ENCODE peak calls at places on chromosomes 1 and 21, in six cellular contexts. R, D, W, Y, Q and G are unnamed samples. For H3K36me3, the result is how much of the 10 kb centered on the place peaks cover.

GRCh38 chr1:23618586-23619083 is 59.3 kb upstream of the ID3 start:
- DNase-seq in R (no peak), D (no peak), W (no peak), Y (no peak), Q (no peak), G (no peak)

GRCh38 chr1:3717041-3717714 is 35.1 kb upstream of the CCDC27 start:
- DNase-seq in R (no peak), D (no peak), W (no peak), Y (no peak), Q (no peak), G (no peak)

GRCh38 chr1:27402349-27402754 is 9.9 kb downstream of the GPR3 start:
- DNase-seq in R (no peak), D (no peak), W (peak), Y (peak), Q (no peak), G (peak)

GRCh38 chr1:91924146-91924545 is 25.1 kb upstream of the BRDT start:
- DNase-seq in R (no peak), D (no peak), W (peak), Y (no peak), Q (no peak), G (peak)

GRCh38 chr1:7671146-7671465 is 100.0 kb upstream of the VAMP3 start:
- DNase-seq in R (no peak), D (no peak), W (no peak), Y (no peak), Q (no peak), G (no peak)

GRCh38 chr1:183956559-183957188 is 80.9 kb downstream of the COLGALT2 start:
- DNase-seq in R (no peak), D (no peak), W (peak), Y (peak), Q (no peak), G (peak)

GRCh38 chr1:109112056-109112651 is 1.8 kb upstream of the ELAPOR1 start:
- DNase-seq in R (no peak), D (peak), W (peak), Y (peak), Q (no peak), G (peak)

GRCh38 chr1:202107321-202107761 is 15.4 kb upstream of the GPR37L1 start:
- DNase-seq in R (no peak), D (no peak), W (no peak), Y (no peak), Q (no peak), G (no peak)

GRCh38 chr1:229879746-229880145 is 187.3 kb upstream of the GALNT2 start:
- DNase-seq in R (no peak), D (no peak), W (no peak), Y (no peak), Q (no peak), G (no peak)

GRCh38 chr21:31008355-31008754 is 29.9 kb downstream of the KRTAP19-8 start:
- DNase-seq in R (no peak), D (no peak), W (no peak), Y (no peak), Q (no peak), G (no peak)

GRCh38 chr1:116403506-116404136 is 30.6 kb downstream of the ATP1A1 start:
- DNase-seq in R (no peak), D (no peak), W (no peak), Y (no peak), Q (no peak), G (no peak)

GRCh38 chr1:4144349-4144971 is 244.4 kb upstream of the C1orf174 start:
- DNase-seq in R (no peak), D (no peak), W (no peak), Y (no peak), Q (no peak), G (peak)

GRCh38 chr1:6441586-6441985 is 17.0 kb downstream of the ESPN start:
- DNase-seq in R (no peak), D (no peak), W (no peak), Y (no peak), Q (no peak), G (no peak)

GRCh38 chr1:114320586-114320985 is 166.9 kb upstream of the SYT6 start:
- DNase-seq in R (no peak), D (peak), W (peak), Y (no peak), Q (no peak), G (peak)

GRCh38 chr1:68321084-68321685 is 88.9 kb upstream of the WLS start:
- DNase-seq in R (peak), D (peak), W (peak), Y (peak), Q (peak), G (peak)

GRCh38 chr1:226523646-226524406 is 24.7 kb upstream of the STUM start:
- DNase-seq in R (no peak), D (no peak), W (no peak), Y (no peak), Q (no peak), G (no peak)

GRCh38 chr1:36864182-36865079 is 169.9 kb downstream of the GRIK3 start:
- DNase-seq in R (peak), D (no peak), W (no peak), Y (peak), Q (no peak), G (no peak)

GRCh38 chr1:37945743-37946702 is 830 bp downstream of the INPP5B start:
- DNase-seq in R (no peak), D (no peak), W (peak), Y (peak), Q (no peak), G (peak)

GRCh38 chr1:11170102-11170501 is 19.1 kb upstream of the ANGPTL7 start:
- DNase-seq in R (no peak), D (no peak), W (no peak), Y (no peak), Q (no peak), G (no peak)

GRCh38 chr1:60547821-60548220 is 474.3 kb upstream of the C1orf87 start:
- DNase-seq in R (no peak), D (no peak), W (no peak), Y (no peak), Q (no peak), G (no peak)

GRCh38 chr1:165773324-165773965 is 4.8 kb upstream of the TMCO1 start:
- DNase-seq in R (no peak), D (peak), W (peak), Y (peak), Q (no peak), G (peak)

GRCh38 chr1:62110198-62110817 is 84.3 kb upstream of the L1TD1 start:
- DNase-seq in R (no peak), D (no peak), W (no peak), Y (no peak), Q (no peak), G (no peak)

GRCh38 chr1:152739841-152740240 is 18.0 kb upstream of the KPRP start:
- DNase-seq in R (no peak), D (no peak), W (no peak), Y (no peak), Q (no peak), G (no peak)

GRCh38 chr1:19033926-19034680 is 77.6 kb upstream of the IFFO2 start:
- DNase-seq in R (no peak), D (peak), W (no peak), Y (peak), Q (no peak), G (peak)

GRCh38 chr1:88678405-88678804 is 5.7 kb upstream of the PKN2 start:
- DNase-seq in R (no peak), D (no peak), W (peak), Y (no peak), Q (no peak), G (no peak)

GRCh38 chr1:94648225-94649007 is 106.9 kb upstream of the F3 start:
- DNase-seq in R (no peak), D (peak), W (peak), Y (no peak), Q (no peak), G (peak)

GRCh38 chr1:169193191-169193850 is 86.8 kb downstream of the ATP1B1 start:
- DNase-seq in R (no peak), D (no peak), W (no peak), Y (peak), Q (no peak), G (peak)

GRCh38 chr1:94117250-94117851 is 3.6 kb downstream of the ABCA4 start:
- DNase-seq in R (no peak), D (peak), W (no peak), Y (no peak), Q (no peak), G (no peak)

GRCh38 chr21:34086887-34087306 is 13.5 kb downstream of the MRPS6 start:
- DNase-seq in R (no peak), D (peak), W (no peak), Y (no peak), Q (no peak), G (no peak)
- H3K23ac ChIP-seq in R (no peak), D (no peak), W (no peak), Y (no peak), Q (no peak), G (no peak)

DNA sequence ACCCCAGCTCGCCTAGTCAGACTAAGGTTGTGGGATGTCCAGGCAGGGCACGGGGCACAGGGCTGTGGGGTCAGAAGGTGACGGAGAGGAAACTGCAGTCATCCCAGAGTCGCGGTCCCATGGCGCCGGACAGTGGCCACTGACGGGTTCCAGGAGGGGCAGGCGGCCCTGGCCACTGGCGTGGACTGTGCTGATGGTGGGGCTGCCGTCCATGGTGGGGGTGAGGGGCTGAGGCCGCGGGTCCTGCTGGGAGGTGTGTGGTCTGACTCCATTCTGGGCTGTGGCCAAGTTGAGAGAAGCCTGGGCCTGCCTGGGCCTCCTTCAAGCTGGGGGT is 32.0 kb downstream of the PCNT start:
- DNase-seq in R (no peak), D (no peak), W (no peak), Y (no peak), Q (no peak), G (no peak)
- H3K36me3 ChIP-seq in R (half or more), D (half or more), W (half or more), Y (under half), Q (under half), G (half or more)

GRCh38 chr1:46244656-46245371 is 2.7 kb upstream of the RAD54L start:
- DNase-seq in R (no peak), D (no peak), W (peak), Y (peak), Q (no peak), G (peak)

GRCh38 chr1:46246548-46247432 is 773 bp upstream of the RAD54L start:
- DNase-seq in R (no peak), D (peak), W (peak), Y (no peak), Q (no peak), G (peak)

GRCh38 chr1:46248122-46248920 is 758 bp downstream of the RAD54L start:
- DNase-seq in R (peak), D (no peak), W (peak), Y (peak), Q (no peak), G (no peak)

GRCh38 chr1:46242918-46243317 is 4.6 kb upstream of the RAD54L start:
- DNase-seq in R (no peak), D (no peak), W (no peak), Y (no peak), Q (no peak), G (no peak)

DNA sequence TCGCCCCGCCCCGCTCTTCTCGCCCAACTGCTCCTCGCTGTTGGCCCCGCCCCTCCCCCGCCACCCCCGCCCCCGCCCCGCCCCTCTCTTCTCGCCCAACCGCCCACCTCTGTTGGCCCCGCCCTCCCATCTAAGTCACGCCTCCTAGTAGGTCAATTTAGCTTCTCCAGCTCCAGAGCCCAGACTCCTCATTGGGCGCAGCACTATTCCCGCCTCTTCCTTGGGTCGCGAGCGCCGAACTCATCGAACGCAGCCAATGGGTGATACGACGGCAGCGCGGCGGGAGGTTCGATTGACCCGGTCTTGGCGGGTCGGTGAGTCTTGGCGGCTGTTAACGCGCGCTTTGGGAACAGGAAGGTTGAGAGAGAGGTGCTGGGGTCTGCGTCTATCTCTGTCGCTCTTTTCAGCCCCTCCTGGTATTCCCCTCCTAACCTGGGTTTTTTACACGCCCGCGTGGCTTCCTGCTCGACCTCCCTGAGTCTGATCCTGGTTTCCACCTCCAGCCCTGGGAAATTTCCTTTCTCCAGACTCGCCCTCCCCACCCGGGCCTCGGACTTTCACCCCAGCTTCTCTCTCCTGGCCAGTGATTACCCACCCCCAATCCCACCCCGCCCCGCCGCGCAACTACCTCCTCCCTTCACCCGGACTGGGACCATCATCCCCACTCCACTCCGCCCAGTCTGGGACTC is at the start of gene RAD54L:
- DNase-seq in R (peak), D (peak), W (peak), Y (peak), Q (peak), G (peak)
- H3K18ac ChIP-seq in R (peak), D (peak), W (no peak), Y (peak), Q (peak), G (peak)

GRCh38 chr1:186191511-186191910 is 183.5 kb downstream of the TPR start:
- DNase-seq in R (no peak), D (no peak), W (no peak), Y (no peak), Q (no peak), G (no peak)

GRCh38 chr1:186189156-186189555 is 185.9 kb downstream of the TPR start:
- DNase-seq in R (no peak), D (no peak), W (no peak), Y (no peak), Q (no peak), G (no peak)

GRCh38 chr1:186187601-186188000 is 187.5 kb downstream of the TPR start:
- DNase-seq in R (no peak), D (no peak), W (no peak), Y (no peak), Q (no peak), G (no peak)

GRCh38 chr1:186188736-186189135 is 186.3 kb downstream of the TPR start:
- DNase-seq in R (no peak), D (no peak), W (no peak), Y (no peak), Q (no peak), G (peak)

GRCh38 chr1:186188004-186188539 is 187.0 kb downstream of the TPR start:
- DNase-seq in R (no peak), D (peak), W (peak), Y (no peak), Q (no peak), G (peak)
- H3K23ac ChIP-seq in R (no peak), D (no peak), W (no peak), Y (no peak), Q (no peak), G (peak)

GRCh38 chr1:167291539-167292195 is 71.0 kb downstream of the POU2F1 start:
- DNase-seq in R (no peak), D (no peak), W (peak), Y (no peak), Q (no peak), G (peak)

GRCh38 chr1:167293057-167293456 is 72.4 kb downstream of the POU2F1 start:
- DNase-seq in R (no peak), D (no peak), W (no peak), Y (no peak), Q (no peak), G (no peak)

GRCh38 chr1:167292216-167292615 is 71.5 kb downstream of the POU2F1 start:
- DNase-seq in R (no peak), D (no peak), W (no peak), Y (no peak), Q (no peak), G (no peak)

GRCh38 chr1:167289063-167289442 is 68.4 kb downstream of the POU2F1 start:
- DNase-seq in R (no peak), D (no peak), W (no peak), Y (no peak), Q (no peak), G (no peak)

GRCh38 chr1:167288390-167289062 is 67.8 kb downstream of the POU2F1 start:
- DNase-seq in R (no peak), D (no peak), W (no peak), Y (no peak), Q (no peak), G (no peak)
- H3K36me3 ChIP-seq in R (under half), D (under half), W (under half), Y (under half), Q (under half), G (under half)

GRCh38 chr21:36747815-36748381 is 49.0 kb downstream of the SIM2 start:
- DNase-seq in R (peak), D (peak), W (peak), Y (peak), Q (no peak), G (peak)

GRCh38 chr21:36749935-36750578 is 51.1 kb downstream of the SIM2 start:
- DNase-seq in R (peak), D (peak), W (peak), Y (peak), Q (peak), G (peak)

GRCh38 chr21:36753556-36753955 is 54.6 kb downstream of the SIM2 start:
- DNase-seq in R (no peak), D (no peak), W (peak), Y (no peak), Q (no peak), G (peak)

GRCh38 chr21:36751383-36751782 is 52.5 kb downstream of the SIM2 start:
- DNase-seq in R (no peak), D (no peak), W (no peak), Y (peak), Q (no peak), G (no peak)

GRCh38 chr21:36750579-36750959 is 51.7 kb downstream of the SIM2 start:
- DNase-seq in R (no peak), D (no peak), W (no peak), Y (no peak), Q (no peak), G (no peak)
- H3K18ac ChIP-seq in R (no peak), D (no peak), W (peak), Y (no peak), Q (no peak), G (no peak)

DNA sequence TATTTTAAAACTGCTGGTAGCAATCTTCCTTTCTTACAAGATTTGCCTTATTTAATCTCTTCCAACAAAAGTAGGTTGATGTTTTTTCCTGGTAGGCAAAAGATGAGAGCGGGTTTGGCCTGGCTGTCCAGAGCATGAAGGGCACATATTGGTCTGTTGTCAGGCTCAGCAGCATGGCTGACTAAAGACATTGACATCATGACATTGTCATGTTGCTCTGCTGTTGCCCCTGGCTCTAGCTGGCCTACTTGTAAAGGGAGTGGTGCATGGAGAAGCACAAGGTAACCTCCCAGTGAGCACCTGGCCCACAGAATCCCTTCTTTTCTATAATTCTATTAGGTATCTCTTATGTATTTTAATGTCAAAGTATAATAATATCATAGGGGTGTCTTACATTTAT is 23.6 kb downstream of the GNPAT start:
- DNase-seq in R (no peak), D (peak), W (no peak), Y (peak), Q (no peak), G (no peak)
- H3K23ac ChIP-seq in R (no peak), D (no peak), W (no peak), Y (no peak), Q (no peak), G (no peak)

GRCh38 chr1:101004061-101004460 is 21.5 kb downstream of the DPH5 start:
- DNase-seq in R (no peak), D (no peak), W (peak), Y (peak), Q (no peak), G (peak)
- H3K36me3 ChIP-seq in R (half or more), D (under half), W (under half), Y (under half), Q (under half), G (under half)

GRCh38 chr1:30718091-30718635 is 5.2 kb downstream of the MATN1 start:
- DNase-seq in R (peak), D (peak), W (peak), Y (peak), Q (peak), G (peak)
- H3K18ac ChIP-seq in R (no peak), D (no peak), W (no peak), Y (no peak), Q (no peak), G (no peak)